ENCODE peak calls at places on chromosomes 2 and 18, in seven cellular contexts. U is OCI-LY7, J is neuronal stem cell, B is PC-3, M is IMR-90, E is fibroblast of lung, W is PC-9. D is an unnamed sample.
A peak's percentile ranks its signal among the peaks of the same experiment; 100 is the strongest.

GRCh38 chr2:583666-584065 is 93.5 kb downstream of the TMEM18 start:
- DNase-seq in U (no peak), J (no peak), B (no peak), M (no peak), E (no peak), W (no peak), D (no peak)

GRCh38 chr2:45728458-45728942 is 77.0 kb downstream of the PRKCE start:
- DNase-seq in U (peak; percentile 91), J (no peak), B (no peak), M (no peak), E (no peak), W (no peak), D (no peak)

GRCh38 chr18:76363451-76364120 is 131.5 kb downstream of the ZNF516 start:
- DNase-seq in U (no peak), J (no peak), B (no peak), M (peak; percentile 87), E (peak; percentile 78), W (no peak), D (no peak)

GRCh38 chr18:58407649-58408407 is 221.1 kb downstream of the ALPK2 start:
- DNase-seq in U (no peak), J (no peak), B (no peak), M (no peak), E (no peak), W (no peak), D (no peak)

GRCh38 chr2:7795358-7796199 is 878.4 kb downstream of the RNF144A start:
- DNase-seq in U (no peak), J (no peak), B (no peak), M (peak; percentile 25), E (peak; percentile 43), W (peak; percentile 17), D (peak; percentile 17)

GRCh38 chr18:73691118-73691517 is 456.5 kb downstream of the FBXO15 start:
- DNase-seq in U (no peak), J (no peak), B (peak; percentile 85), M (peak; percentile 95), E (peak; percentile 83), W (no peak), D (no peak)

GRCh38 chr2:43049836-43050796 is 176.3 kb downstream of the ZFP36L2 start:
- DNase-seq in U (no peak), J (no peak), B (no peak), M (no peak), E (no peak), W (no peak), D (no peak)

GRCh38 chr2:206324869-206325268 is 50.4 kb downstream of the ZDBF2 start:
- DNase-seq in U (no peak), J (no peak), B (no peak), M (no peak), E (no peak), W (no peak), D (no peak)

GRCh38 chr2:149027602-149028250 is 10.8 kb upstream of the LYPD6B start:
- DNase-seq in U (no peak), J (no peak), B (peak; percentile 89), M (no peak), E (no peak), W (peak; percentile 82), D (peak; percentile 28)

GRCh38 chr2:116737951-116738350 is 1076.5 kb upstream of the DDX18 start:
- DNase-seq in U (no peak), J (no peak), B (no peak), M (no peak), E (no peak), W (no peak), D (no peak)

GRCh38 chr2:96098900-96099590 is 17.3 kb downstream of the ADRA2B start:
- DNase-seq in U (no peak), J (no peak), B (no peak), M (no peak), E (no peak), W (no peak), D (no peak)

GRCh38 chr2:42238644-42239288 is 69.6 kb downstream of the EML4 start:
- DNase-seq in U (peak; percentile 76), J (no peak), B (peak; percentile 52), M (no peak), E (no peak), W (peak; percentile 43), D (peak; percentile 50)

GRCh38 chr2:190970170-190970569 is 43.8 kb downstream of the STAT1 start:
- DNase-seq in U (no peak), J (no peak), B (no peak), M (no peak), E (no peak), W (no peak), D (no peak)

GRCh38 chr2:20424300-20425290 is 22.3 kb upstream of the RHOB start:
- DNase-seq in U (peak; percentile 70), J (no peak), B (peak; percentile 46), M (peak; percentile 93), E (peak; percentile 86), W (peak; percentile 42), D (no peak)

GRCh38 chr2:133439281-133439920 is 128.9 kb downstream of the NCKAP5 start:
- DNase-seq in U (no peak), J (no peak), B (peak; percentile 13), M (no peak), E (no peak), W (no peak), D (no peak)

GRCh38 chr2:134715932-134716643 is 2.7 kb downstream of the TMEM163 start:
- DNase-seq in U (no peak), J (no peak), B (no peak), M (no peak), E (no peak), W (no peak), D (no peak)

GRCh38 chr2:180890781-180891180 is 89.6 kb upstream of the UBE2E3 start:
- DNase-seq in U (no peak), J (no peak), B (peak; percentile 13), M (peak; percentile 1), E (peak; percentile 21), W (no peak), D (no peak)

GRCh38 chr2:72204156-72204781 is 56.6 kb upstream of the CYP26B1 start:
- DNase-seq in U (no peak), J (no peak), B (no peak), M (peak; percentile 53), E (peak; percentile 47), W (no peak), D (no peak)

GRCh38 chr18:39838831-39839230 is 2116.2 kb upstream of the PIK3C3 start:
- DNase-seq in U (no peak), J (no peak), B (no peak), M (no peak), E (no peak), W (no peak), D (no peak)

GRCh38 chr2:166351319-166351718 is 24.4 kb downstream of the SCN9A start:
- DNase-seq in U (no peak), J (no peak), B (no peak), M (peak; percentile 86), E (peak; percentile 91), W (no peak), D (no peak)

GRCh38 chr18:25351773-25352628 is at the start of gene ZNF521:
- DNase-seq in U (peak; percentile 80), J (peak; percentile 95), B (peak; percentile 51), M (peak; percentile 92), E (peak; percentile 89), W (no peak), D (peak; percentile 96)

GRCh38 chr18:64097497-64097896 is 51.4 kb downstream of the LINC00305 start:
- DNase-seq in U (no peak), J (no peak), B (peak; percentile 16), M (no peak), E (no peak), W (no peak), D (no peak)

GRCh38 chr2:228728961-228729360 is 542.1 kb downstream of the PID1 start:
- DNase-seq in U (no peak), J (no peak), B (peak; percentile 9), M (no peak), E (peak; percentile 50), W (no peak), D (peak; percentile 2)

DNA sequence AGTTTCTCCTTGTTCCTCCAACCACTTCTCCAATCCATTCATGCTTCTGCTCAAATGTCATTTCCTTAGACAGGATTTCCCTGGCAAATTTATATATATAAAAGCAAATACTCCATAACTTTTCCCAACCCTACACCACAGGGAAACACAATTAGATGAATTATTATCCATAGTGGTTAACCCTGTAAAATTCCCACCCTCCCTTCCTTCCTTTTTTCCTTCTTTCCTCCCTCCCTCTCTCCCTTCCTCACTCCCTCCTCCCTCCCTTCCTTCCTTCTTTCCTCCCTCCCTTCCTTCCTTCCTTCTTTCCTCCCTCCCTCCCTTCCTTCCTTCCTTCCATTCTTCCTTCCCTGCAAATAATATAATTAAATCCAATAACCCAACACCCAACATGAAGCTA is 617.7 kb downstream of the IRS1 start:
- DNase-seq in U (no peak), J (no peak), B (no peak), M (no peak), E (no peak), W (no peak), D (no peak)
- H3K4me2 ChIP-seq in U (no peak overlapping the region), J (no peak overlapping the region), B (no peak overlapping the region), M (peak overlapping the region; percentile 42), E (no peak overlapping the region), W (no peak overlapping the region), D (no peak overlapping the region)

GRCh38 chr18:44715841-44716240 is 35.2 kb downstream of the SETBP1 start:
- DNase-seq in U (no peak), J (no peak), B (no peak), M (no peak), E (peak; percentile 41), W (no peak), D (peak; percentile 18)

GRCh38 chr18:44713435-44713834 is 32.7 kb downstream of the SETBP1 start:
- DNase-seq in U (no peak), J (no peak), B (no peak), M (no peak), E (no peak), W (no peak), D (no peak)

GRCh38 chr18:44714376-44714775 is 33.7 kb downstream of the SETBP1 start:
- DNase-seq in U (no peak), J (no peak), B (no peak), M (no peak), E (no peak), W (no peak), D (no peak)

GRCh38 chr18:44716697-44717163 is 36.0 kb downstream of the SETBP1 start:
- DNase-seq in U (no peak), J (no peak), B (no peak), M (no peak), E (no peak), W (no peak), D (no peak)

DNA sequence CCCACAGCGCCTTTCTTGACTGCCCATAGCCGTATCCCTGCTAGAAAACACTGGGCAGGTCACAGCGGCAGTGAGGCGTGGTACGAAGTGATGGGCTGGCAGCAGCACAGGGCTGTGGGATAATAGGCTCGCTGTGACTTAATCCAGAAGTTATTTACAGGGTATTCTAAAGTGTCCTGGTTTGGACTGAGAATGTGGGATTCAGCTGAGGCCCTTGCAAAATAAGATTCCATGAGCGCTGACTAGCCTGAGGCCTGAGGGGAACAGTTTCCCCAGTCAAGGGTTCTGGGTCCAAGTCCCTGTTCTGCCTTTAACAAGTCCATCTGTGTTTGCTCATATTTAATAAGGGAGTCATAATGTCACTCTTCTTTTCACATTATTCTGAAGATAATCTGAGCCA is 34.6 kb downstream of the SETBP1 start:
- DNase-seq in U (no peak), J (no peak), B (peak; percentile 47), M (no peak), E (peak; percentile 85), W (no peak), D (peak; percentile 61)
- H3K4me2 ChIP-seq in U (no peak overlapping the region), J (no peak overlapping the region), B (peak overlapping the region; percentile 22), M (no peak overlapping the region), E (peak overlapping the region; percentile 11), W (no peak overlapping the region), D (peak overlapping the region; percentile 30)

GRCh38 chr2:138000037-138000436 is 35.8 kb downstream of the HNMT start:
- DNase-seq in U (no peak), J (no peak), B (no peak), M (no peak), E (no peak), W (no peak), D (no peak)
- H3K4me2 ChIP-seq in U (no peak overlapping the region), J (no peak overlapping the region), B (no peak overlapping the region), M (no peak overlapping the region), E (no peak overlapping the region), W (no peak overlapping the region), D (no peak overlapping the region)

GRCh38 chr2:217947341-217948316 is 55.2 kb downstream of the TNS1 start:
- DNase-seq in U (no peak), J (no peak), B (no peak), M (no peak), E (no peak), W (no peak), D (no peak)
- H3K4me2 ChIP-seq in U (no peak overlapping the region), J (no peak overlapping the region), B (no peak overlapping the region), M (no peak overlapping the region), E (no peak overlapping the region), W (no peak overlapping the region), D (no peak overlapping the region)